ENCODE peak calls at places on chromosomes 7 and 10, in five cellular contexts. One of them, this sample, is unnamed. For H3K4me1, the result is how much of the 10 kb centered on the place peaks cover.

GRCh38 chr7:17331891-17332501 is 33.5 kb downstream of the AHR start:
- DNase-seq in left lung: no peak
- DNase-seq in heart left ventricle: no peak
- DNase-seq in GM12878: no peak
- DNase-seq in endodermal cell: no peak
- DNase-seq in this sample: no peak

GRCh38 chr10:74153123-74153522 is 2.1 kb downstream of the ADK start:
- DNase-seq in left lung: no peak
- DNase-seq in heart left ventricle: no peak
- DNase-seq in GM12878: no peak
- DNase-seq in endodermal cell: no peak
- DNase-seq in this sample: no peak

GRCh38 chr7:38506756-38507155 is 124.4 kb downstream of the AMPH start:
- DNase-seq in left lung: no peak
- DNase-seq in heart left ventricle: no peak
- DNase-seq in GM12878: no peak
- DNase-seq in endodermal cell: no peak
- DNase-seq in this sample: no peak

GRCh38 chr7:70457477-70458194 is 674.3 kb upstream of the GALNT17 start:
- DNase-seq in left lung: no peak
- DNase-seq in heart left ventricle: no peak
- DNase-seq in GM12878: no peak
- DNase-seq in endodermal cell: no peak
- DNase-seq in this sample: no peak

GRCh38 chr7:76358053-76358477 is 726 bp downstream of the YWHAG start:
- DNase-seq in left lung: peak
- DNase-seq in heart left ventricle: peak
- DNase-seq in GM12878: no peak
- DNase-seq in endodermal cell: peak
- DNase-seq in this sample: peak

GRCh38 chr10:96765406-96766240 is 45.3 kb upstream of the PIK3AP1 start:
- DNase-seq in left lung: peak
- DNase-seq in heart left ventricle: peak
- DNase-seq in GM12878: no peak
- DNase-seq in endodermal cell: peak
- DNase-seq in this sample: peak

GRCh38 chr10:88243847-88244730 is 339.0 kb downstream of the RNLS start:
- DNase-seq in left lung: peak
- DNase-seq in heart left ventricle: peak
- DNase-seq in GM12878: no peak
- DNase-seq in endodermal cell: peak
- DNase-seq in this sample: peak

GRCh38 chr7:117862378-117862777 is 10.9 kb downstream of the CTTNBP2 start:
- DNase-seq in left lung: no peak
- DNase-seq in heart left ventricle: no peak
- DNase-seq in GM12878: no peak
- DNase-seq in endodermal cell: no peak
- DNase-seq in this sample: no peak

GRCh38 chr7:44388089-44388970 is 62.9 kb upstream of the CAMK2B start:
- DNase-seq in left lung: no peak
- DNase-seq in heart left ventricle: no peak
- DNase-seq in GM12878: no peak
- DNase-seq in endodermal cell: peak
- DNase-seq in this sample: no peak

GRCh38 chr7:18829518-18830252 is 287.8 kb downstream of the TWIST1 start:
- DNase-seq in left lung: no peak
- DNase-seq in heart left ventricle: no peak
- DNase-seq in GM12878: no peak
- DNase-seq in endodermal cell: no peak
- DNase-seq in this sample: no peak

GRCh38 chr10:59177031-59177861 is 803 bp downstream of the PHYHIPL start:
- DNase-seq in left lung: no peak
- DNase-seq in heart left ventricle: no peak
- DNase-seq in GM12878: no peak
- DNase-seq in endodermal cell: peak
- DNase-seq in this sample: no peak

GRCh38 chr7:73647725-73648592 is 19.7 kb upstream of the VPS37D start:
- DNase-seq in left lung: no peak
- DNase-seq in heart left ventricle: no peak
- DNase-seq in GM12878: no peak
- DNase-seq in endodermal cell: peak
- DNase-seq in this sample: no peak

GRCh38 chr10:15420858-15421257 is 49.8 kb upstream of the FAM171A1 start:
- DNase-seq in left lung: no peak
- DNase-seq in heart left ventricle: no peak
- DNase-seq in GM12878: no peak
- DNase-seq in endodermal cell: no peak
- DNase-seq in this sample: no peak

GRCh38 chr7:149456770-149457421 is 4.0 kb downstream of the ZNF777 start:
- DNase-seq in left lung: no peak
- DNase-seq in heart left ventricle: no peak
- DNase-seq in GM12878: no peak
- DNase-seq in endodermal cell: no peak
- DNase-seq in this sample: no peak

GRCh38 chr7:100546129-100546867 is 7.3 kb downstream of the AGFG2 start:
- DNase-seq in left lung: no peak
- DNase-seq in heart left ventricle: no peak
- DNase-seq in GM12878: no peak
- DNase-seq in endodermal cell: no peak
- DNase-seq in this sample: no peak

GRCh38 chr7:66778201-66778600 is 37.7 kb downstream of the RABGEF1 start:
- DNase-seq in left lung: no peak
- DNase-seq in heart left ventricle: no peak
- DNase-seq in GM12878: no peak
- DNase-seq in endodermal cell: no peak
- DNase-seq in this sample: no peak

GRCh38 chr10:74906631-74907030 is 80.2 kb downstream of the KAT6B start:
- DNase-seq in left lung: no peak
- DNase-seq in heart left ventricle: no peak
- DNase-seq in GM12878: no peak
- DNase-seq in endodermal cell: no peak
- DNase-seq in this sample: no peak

GRCh38 chr10:48288661-48289060 is 14.2 kb upstream of the FRMPD2 start:
- DNase-seq in left lung: no peak
- DNase-seq in heart left ventricle: no peak
- DNase-seq in GM12878: no peak
- DNase-seq in endodermal cell: no peak
- DNase-seq in this sample: no peak

GRCh38 chr10:88190123-88190522 is 326.7 kb downstream of the PTEN start:
- DNase-seq in left lung: no peak
- DNase-seq in heart left ventricle: no peak
- DNase-seq in GM12878: no peak
- DNase-seq in endodermal cell: no peak
- DNase-seq in this sample: no peak

GRCh38 chr7:131238260-131238940 is 89.3 kb upstream of the MKLN1 start:
- DNase-seq in left lung: no peak
- DNase-seq in heart left ventricle: no peak
- DNase-seq in GM12878: no peak
- DNase-seq in endodermal cell: no peak
- DNase-seq in this sample: no peak

GRCh38 chr7:118079369-118079768 is 104.6 kb upstream of the LSM8 start:
- DNase-seq in left lung: no peak
- DNase-seq in heart left ventricle: no peak
- DNase-seq in GM12878: no peak
- DNase-seq in endodermal cell: no peak
- DNase-seq in this sample: no peak

GRCh38 chr7:139087212-139087611 is 22.3 kb downstream of the ZC3HAV1 start:
- DNase-seq in left lung: no peak
- DNase-seq in heart left ventricle: no peak
- DNase-seq in GM12878: no peak
- DNase-seq in endodermal cell: no peak
- DNase-seq in this sample: no peak

GRCh38 chr7:29771081-29771832 is 35.1 kb upstream of the WIPF3 start:
- DNase-seq in left lung: no peak
- DNase-seq in heart left ventricle: no peak
- DNase-seq in GM12878: no peak
- DNase-seq in endodermal cell: no peak
- DNase-seq in this sample: no peak

GRCh38 chr7:142864980-142865747 is 10.3 kb downstream of the EPHB6 start:
- DNase-seq in left lung: no peak
- DNase-seq in heart left ventricle: no peak
- DNase-seq in GM12878: no peak
- DNase-seq in endodermal cell: peak
- DNase-seq in this sample: no peak

GRCh38 chr7:125256446-125256845 is 326.8 kb upstream of the POT1 start:
- DNase-seq in left lung: no peak
- DNase-seq in heart left ventricle: no peak
- DNase-seq in GM12878: no peak
- DNase-seq in endodermal cell: no peak
- DNase-seq in this sample: no peak

GRCh38 chr10:14372616-14373015 is 41.9 kb upstream of the FRMD4A start:
- DNase-seq in left lung: no peak
- DNase-seq in heart left ventricle: no peak
- DNase-seq in GM12878: no peak
- DNase-seq in endodermal cell: no peak
- DNase-seq in this sample: no peak
- H3K27ac ChIP-seq in left lung: no peak
- H3K27ac ChIP-seq in heart left ventricle: no peak
- H3K27ac ChIP-seq in GM12878: no peak
- H3K27ac ChIP-seq in endodermal cell: no peak
- H3K27ac ChIP-seq in this sample: no peak

GRCh38 chr10:113031147-113031546 is 81.1 kb downstream of the TCF7L2 start:
- DNase-seq in left lung: no peak
- DNase-seq in heart left ventricle: no peak
- DNase-seq in GM12878: no peak
- DNase-seq in endodermal cell: no peak
- DNase-seq in this sample: no peak

GRCh38 chr10:113028393-113029054 is 78.5 kb downstream of the TCF7L2 start:
- DNase-seq in left lung: no peak
- DNase-seq in heart left ventricle: no peak
- DNase-seq in GM12878: no peak
- DNase-seq in endodermal cell: no peak
- DNase-seq in this sample: no peak

GRCh38 chr10:113029055-113029440 is 79.0 kb downstream of the TCF7L2 start:
- DNase-seq in left lung: no peak
- DNase-seq in heart left ventricle: no peak
- DNase-seq in GM12878: no peak
- DNase-seq in endodermal cell: no peak
- DNase-seq in this sample: no peak

GRCh38 chr10:113027574-113028392 is 77.7 kb downstream of the TCF7L2 start:
- DNase-seq in left lung: no peak
- DNase-seq in heart left ventricle: no peak
- DNase-seq in GM12878: no peak
- DNase-seq in endodermal cell: peak
- DNase-seq in this sample: no peak

GRCh38 chr10:113030453-113030852 is 80.4 kb downstream of the TCF7L2 start:
- DNase-seq in left lung: no peak
- DNase-seq in heart left ventricle: no peak
- DNase-seq in GM12878: no peak
- DNase-seq in endodermal cell: no peak
- DNase-seq in this sample: no peak
- H3K4me1 ChIP-seq in left lung: under half
- H3K4me1 ChIP-seq in heart left ventricle: under half
- H3K4me1 ChIP-seq in GM12878: under half
- H3K4me1 ChIP-seq in endodermal cell: under half
- H3K4me1 ChIP-seq in this sample: under half

GRCh38 chr10:17599089-17599488 is 18.1 kb downstream of the HACD1 start:
- DNase-seq in left lung: no peak
- DNase-seq in heart left ventricle: no peak
- DNase-seq in GM12878: no peak
- DNase-seq in endodermal cell: peak
- DNase-seq in this sample: no peak
- TF ChIP-seq CTCF in left lung: peak
- TF ChIP-seq CTCF in heart left ventricle: peak
- TF ChIP-seq CTCF in GM12878: peak
- TF ChIP-seq CTCF in endodermal cell: peak
- TF ChIP-seq CTCF in this sample: peak

DNA sequence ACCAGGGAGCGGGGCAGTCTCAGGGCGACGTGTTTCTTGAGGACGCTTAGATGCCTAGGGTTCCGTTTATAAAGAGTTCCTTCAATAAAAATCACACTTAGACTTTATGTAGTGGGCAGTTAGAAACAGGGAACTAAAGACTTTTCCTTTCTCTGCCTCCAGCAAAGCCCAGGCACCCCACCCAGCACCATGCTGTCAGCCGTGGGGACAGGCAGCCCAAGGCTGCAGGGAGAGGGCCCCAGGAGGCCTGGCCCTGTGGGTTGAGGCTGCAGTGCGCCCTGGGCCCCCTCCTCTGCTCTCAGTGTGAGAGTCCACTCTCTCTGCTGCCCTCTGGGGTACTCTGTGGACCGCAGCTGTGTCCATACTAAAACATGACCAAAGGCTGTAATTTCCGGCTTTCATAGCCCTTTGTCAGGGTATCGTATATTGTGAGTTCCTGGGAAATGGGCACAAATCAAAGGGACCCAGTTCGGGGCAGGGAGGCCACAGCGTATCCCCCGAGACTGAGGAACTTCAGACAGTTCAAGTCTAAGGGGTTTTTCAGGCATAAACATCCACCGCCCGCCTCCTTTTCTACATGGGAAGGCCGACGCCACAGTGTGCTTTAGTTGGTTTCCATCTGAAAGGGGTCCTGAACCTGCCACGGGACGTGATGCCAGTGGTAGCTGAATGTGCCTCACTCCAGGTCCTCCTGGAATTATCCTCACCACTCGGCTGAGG is 59.7 kb downstream of the DNAJB6 start:
- DNase-seq in left lung: peak
- DNase-seq in heart left ventricle: no peak
- DNase-seq in GM12878: no peak
- DNase-seq in endodermal cell: no peak
- DNase-seq in this sample: no peak
- H3K27ac ChIP-seq in left lung: no peak
- H3K27ac ChIP-seq in heart left ventricle: peak
- H3K27ac ChIP-seq in GM12878: no peak
- H3K27ac ChIP-seq in endodermal cell: peak
- H3K27ac ChIP-seq in this sample: no peak

DNA sequence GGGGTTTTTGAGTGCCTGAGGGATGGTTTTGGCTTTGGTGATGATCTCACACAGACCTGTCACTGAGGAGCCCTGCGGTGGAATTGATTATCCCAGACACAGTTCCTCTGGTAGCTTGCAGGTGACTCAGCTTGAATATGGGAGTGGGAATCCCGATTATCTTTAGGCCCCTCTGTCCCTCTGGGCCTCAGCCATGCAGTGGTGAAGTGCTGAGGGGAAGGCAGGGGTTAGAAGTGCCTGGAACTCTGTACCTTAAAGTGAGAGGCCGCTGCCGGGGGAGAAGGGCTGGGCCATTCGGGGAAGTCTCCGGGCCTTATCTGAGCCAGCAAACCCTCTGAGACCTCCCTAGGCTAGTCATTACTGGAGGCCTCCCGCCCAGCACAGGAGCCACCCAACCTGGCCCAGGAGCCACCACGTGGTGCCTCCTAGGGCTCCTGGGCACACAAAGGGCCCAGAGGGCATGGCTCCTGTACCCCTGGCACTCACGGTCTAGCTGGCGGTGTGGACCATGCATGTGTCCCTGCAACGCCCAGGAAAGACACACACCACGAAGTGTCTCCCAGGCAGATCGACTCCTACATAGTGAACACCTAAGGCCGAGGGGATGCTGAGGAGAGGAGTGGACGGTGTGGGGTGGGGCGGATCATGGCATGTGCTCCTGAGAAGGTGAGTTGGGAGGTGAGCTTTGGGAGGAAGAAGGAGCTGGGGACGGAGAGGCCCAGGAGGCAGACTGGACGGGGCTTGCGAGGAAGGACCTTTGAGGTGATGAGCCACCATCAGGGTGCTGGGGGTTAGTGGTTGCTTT is 56.2 kb downstream of the HK1 start:
- DNase-seq in left lung: no peak
- DNase-seq in heart left ventricle: no peak
- DNase-seq in GM12878: no peak
- DNase-seq in endodermal cell: peak
- DNase-seq in this sample: no peak
- H3K4me1 ChIP-seq in left lung: half or more
- H3K4me1 ChIP-seq in heart left ventricle: half or more
- H3K4me1 ChIP-seq in GM12878: under half
- H3K4me1 ChIP-seq in endodermal cell: under half
- H3K4me1 ChIP-seq in this sample: half or more

This sample was measured in upper lobe of right lung.